ENCODE peak calls at places on chromosome 3, in six cellular contexts. D is A549, B is HepG2, K is GM12878, J is K562, Q is endothelial cell of umbilical vein. M is an unnamed sample.

GRCh38 chr3:191246628-191247027 is 47.6 kb downstream of the OSTN start:
- DNase-seq in D (peak; percentile 31), B (no peak), K (no peak), J (no peak), Q (peak; percentile 19), M (peak; percentile 9)

GRCh38 chr3:149581248-149581647 is 76.6 kb downstream of the WWTR1 start:
- DNase-seq in D (no peak), B (no peak), K (no peak), J (no peak), Q (no peak), M (no peak)

GRCh38 chr3:129892857-129893615 is 475 bp downstream of the TMCC1 start:
- DNase-seq in D (no peak), B (peak; percentile 36), K (peak; percentile 23), J (peak; percentile 70), Q (peak; percentile 56), M (peak; percentile 79)

GRCh38 chr3:132659370-132660055 is at the start of gene ACAD11:
- DNase-seq in D (peak; percentile 60), B (peak; percentile 57), K (peak; percentile 35), J (peak; percentile 63), Q (peak; percentile 85), M (peak; percentile 69)

GRCh38 chr3:102122527-102122926 is 273.2 kb downstream of the NFKBIZ start:
- DNase-seq in D (no peak), B (no peak), K (no peak), J (no peak), Q (no peak), M (no peak)

GRCh38 chr3:67630666-67631362 is 23.6 kb downstream of the SUCLG2 start:
- DNase-seq in D (no peak), B (no peak), K (no peak), J (no peak), Q (no peak), M (no peak)

GRCh38 chr3:140599496-140599895 is 78.4 kb upstream of the TRIM42 start:
- DNase-seq in D (no peak), B (no peak), K (no peak), J (no peak), Q (no peak), M (no peak)

GRCh38 chr3:71307884-71308697 is 275.4 kb downstream of the FOXP1 start:
- DNase-seq in D (no peak), B (no peak), K (no peak), J (no peak), Q (peak; percentile 40), M (no peak)

GRCh38 chr3:149424921-149425320 is 47.5 kb upstream of the TM4SF1 start:
- DNase-seq in D (no peak), B (no peak), K (no peak), J (no peak), Q (peak; percentile 56), M (no peak)

GRCh38 chr3:143643905-143644304 is 204.4 kb downstream of the SLC9A9 start:
- DNase-seq in D (no peak), B (no peak), K (no peak), J (no peak), Q (no peak), M (no peak)

GRCh38 chr3:146975476-146975875 is 370.3 kb upstream of the PLSCR5 start:
- DNase-seq in D (no peak), B (no peak), K (no peak), J (no peak), Q (peak; percentile 79), M (no peak)

GRCh38 chr3:184300377-184300717 is 1.3 kb downstream of the PSMD2 start:
- DNase-seq in D (no peak), B (no peak), K (no peak), J (no peak), Q (peak; percentile 29), M (no peak)

GRCh38 chr3:23992051-23992628 is 47.1 kb downstream of the NR1D2 start:
- DNase-seq in D (no peak), B (no peak), K (no peak), J (no peak), Q (peak; percentile 98), M (no peak)

GRCh38 chr3:123332124-123332641 is 116.7 kb downstream of the ADCY5 start:
- DNase-seq in D (no peak), B (no peak), K (no peak), J (no peak), Q (no peak), M (no peak)

GRCh38 chr3:30948436-30948835 is 54.0 kb upstream of the GADL1 start:
- DNase-seq in D (no peak), B (no peak), K (no peak), J (no peak), Q (no peak), M (peak; percentile 64)

GRCh38 chr3:40598962-40599361 is 74.2 kb downstream of the ZNF621 start:
- DNase-seq in D (no peak), B (no peak), K (no peak), J (no peak), Q (no peak), M (no peak)

GRCh38 chr3:151974067-151974466 is 100.6 kb downstream of the SUCNR1 start:
- DNase-seq in D (no peak), B (no peak), K (no peak), J (no peak), Q (peak; percentile 70), M (peak; percentile 27)

GRCh38 chr3:188348445-188349244 is 194.7 kb downstream of the LPP start:
- DNase-seq in D (peak; percentile 53), B (peak; percentile 58), K (no peak), J (no peak), Q (peak; percentile 88), M (no peak)

GRCh38 chr3:71962561-71963240 is 177.8 kb upstream of the PROK2 start:
- DNase-seq in D (no peak), B (no peak), K (no peak), J (no peak), Q (no peak), M (no peak)

GRCh38 chr3:50185230-50185629 is 6.2 kb upstream of the GNAT1 start:
- DNase-seq in D (no peak), B (no peak), K (no peak), J (no peak), Q (no peak), M (no peak)

GRCh38 chr3:130093741-130094391 is 12.2 kb downstream of the ALG1L2 start:
- DNase-seq in D (no peak), B (no peak), K (peak; percentile 60), J (peak; percentile 64), Q (no peak), M (peak; percentile 85)

GRCh38 chr3:179093807-179094206 is 22.2 kb upstream of the ZMAT3 start:
- DNase-seq in D (no peak), B (no peak), K (no peak), J (no peak), Q (no peak), M (no peak)

GRCh38 chr3:15822281-15822680 is 24.5 kb upstream of the ANKRD28 start:
- DNase-seq in D (no peak), B (no peak), K (no peak), J (no peak), Q (no peak), M (no peak)

DNA sequence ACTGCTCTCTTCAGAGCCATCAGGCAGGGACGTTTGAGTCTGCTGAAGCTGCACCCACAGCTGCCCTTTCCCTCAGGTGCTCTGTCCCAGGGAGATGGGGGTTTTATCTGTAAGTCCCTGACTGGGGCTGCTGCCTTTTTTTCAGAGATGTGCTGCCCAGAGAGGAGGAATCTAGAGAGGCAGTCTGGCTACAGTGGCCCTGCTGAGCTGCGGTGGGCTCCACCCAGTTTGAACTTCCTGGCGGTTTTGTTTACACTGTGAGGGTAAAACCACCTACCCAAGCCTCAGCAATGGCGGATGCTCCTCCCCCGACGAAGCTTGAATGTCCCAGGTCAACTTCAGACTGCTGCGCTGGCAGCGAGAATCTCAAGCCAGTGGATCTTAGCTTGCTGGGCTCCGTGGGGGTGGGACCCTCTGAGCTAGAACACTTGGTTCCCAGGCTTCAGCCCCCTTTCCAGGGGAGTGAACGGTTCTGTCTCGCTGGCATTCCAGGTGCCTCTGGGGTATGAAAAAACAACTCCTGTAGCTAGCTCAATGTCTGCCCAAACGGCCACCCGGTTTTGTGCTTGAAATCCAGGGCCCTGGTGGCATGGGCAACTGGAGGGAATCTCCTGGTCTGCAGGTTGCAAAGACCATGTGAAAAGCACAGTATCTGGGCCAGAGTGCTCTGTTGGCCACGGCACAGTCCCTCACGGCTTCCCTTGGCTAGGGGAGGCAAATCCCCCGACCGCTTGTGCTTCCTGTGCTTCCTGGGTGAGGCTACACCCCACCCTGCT is 21.1 kb upstream of the ST6GAL1 start:
- DNase-seq in D (no peak), B (peak; percentile 37), K (no peak), J (peak; percentile 90), Q (no peak), M (peak; percentile 81)
- TF ChIP-seq MYC in D (no peak), B (no peak), K (no peak), J (no peak), Q (no peak), M (no peak)

GRCh38 chr3:108713801-108714200 is 43.4 kb downstream of the RETNLB start:
- DNase-seq in D (no peak), B (no peak), K (no peak), J (no peak), Q (no peak), M (no peak)
- TF ChIP-seq MYC in D (no peak), B (no peak), K (no peak), J (no peak), Q (no peak), M (no peak)

GRCh38 chr3:82132210-82133069 is 371.0 kb upstream of the GBE1 start:
- DNase-seq in D (no peak), B (peak; percentile 41), K (no peak), J (no peak), Q (no peak), M (no peak)

GRCh38 chr3:82130056-82130455 is 368.6 kb upstream of the GBE1 start:
- DNase-seq in D (no peak), B (no peak), K (no peak), J (peak; percentile 1), Q (no peak), M (peak; percentile 87)

GRCh38 chr3:82137050-82137449 is 375.6 kb upstream of the GBE1 start:
- DNase-seq in D (no peak), B (no peak), K (no peak), J (no peak), Q (no peak), M (no peak)

DNA sequence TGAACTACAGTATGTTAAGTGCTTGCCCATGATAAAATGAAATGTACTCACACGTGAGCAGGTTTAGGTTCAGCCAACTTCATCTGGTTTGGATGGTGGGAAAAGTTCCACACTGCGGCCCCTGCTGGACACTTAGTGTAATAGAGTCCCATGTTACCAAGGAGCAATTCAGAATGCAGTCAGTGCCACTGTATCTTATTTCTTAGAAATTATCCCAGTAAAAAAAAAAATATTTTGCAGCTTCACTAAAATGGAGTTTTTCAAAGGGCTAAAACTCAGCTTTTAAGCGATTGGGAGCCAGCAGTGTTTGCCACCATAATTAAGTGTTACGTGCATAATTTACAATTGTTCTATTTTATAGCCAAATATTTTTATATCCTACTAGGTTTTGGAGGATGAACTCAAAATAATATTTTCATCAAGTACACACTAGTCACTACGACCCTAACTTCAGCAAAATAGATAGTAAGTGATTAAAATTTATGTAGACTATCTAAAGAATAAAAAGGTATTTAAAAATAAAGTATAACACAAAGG is 371.7 kb upstream of the GBE1 start:
- DNase-seq in D (peak; percentile 65), B (peak; percentile 42), K (peak; percentile 17), J (peak; percentile 44), Q (peak; percentile 71), M (peak; percentile 66)
- TF ChIP-seq MYC in D (no peak), B (no peak), K (no peak), J (no peak), Q (no peak), M (no peak)

DNA sequence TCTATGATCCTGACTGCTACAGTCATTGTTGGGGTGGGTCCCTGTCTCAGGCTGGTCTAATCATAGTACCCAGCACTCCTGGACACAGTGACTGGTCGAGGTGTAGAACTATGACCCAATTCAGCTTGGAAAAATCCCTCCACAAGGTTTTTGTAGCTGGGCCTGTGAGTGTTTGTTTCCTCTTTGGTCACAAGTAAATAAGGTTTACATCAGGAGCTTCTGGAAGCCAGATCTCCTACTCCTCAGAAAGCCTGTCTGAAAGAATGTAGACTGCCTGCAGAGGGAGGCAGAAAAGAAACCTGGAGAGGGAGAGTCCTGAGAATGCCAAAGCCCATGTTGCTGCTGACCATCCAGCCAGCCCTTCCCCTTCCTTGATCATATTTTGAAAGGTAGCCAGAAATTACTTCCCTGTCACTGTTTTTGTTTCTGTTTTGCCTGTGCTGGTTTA is 123.2 kb downstream of the RAP2B start:
- DNase-seq in D (peak; percentile 25), B (no peak), K (no peak), J (peak; percentile 39), Q (peak; percentile 29), M (peak; percentile 16)
- TF ChIP-seq MYC in D (no peak), B (no peak), K (no peak), J (no peak), Q (no peak), M (no peak)

M was measured in NB4.